ENCODE peak calls at places on chromosomes 4 and X, in four cellular contexts. H is tibial nerve, Z is OCI-LY7, B is A673. L is an unnamed sample.

GRCh38 chr4:170214101-170214500 is 124.3 kb upstream of the AADAT start:
- DNase-seq in H (no peak), Z (no peak), B (no peak), L (no peak)

GRCh38 chr4:145921231-145921630 is 17.4 kb downstream of the ZNF827 start:
- DNase-seq in H (no peak), Z (no peak), B (peak; percentile 44), L (no peak)

GRCh38 chrX:105463483-105463882 is 243.0 kb upstream of the TEX13A start:
- DNase-seq in H (no peak), Z (no peak), B (no peak), L (no peak)

GRCh38 chr4:44493924-44494323 is 45.3 kb upstream of the KCTD8 start:
- DNase-seq in H (no peak), Z (peak; percentile 16), B (peak; percentile 19), L (no peak)

GRCh38 chr4:5865896-5866599 is 26.8 kb downstream of the CRMP1 start:
- DNase-seq in H (no peak), Z (no peak), B (no peak), L (no peak)

GRCh38 chrX:48883729-48884128 is 13.8 kb downstream of the TIMM17B start:
- DNase-seq in H (no peak), Z (no peak), B (no peak), L (no peak)

GRCh38 chrX:40543661-40544328 is 37.0 kb upstream of the ATP6AP2 start:
- DNase-seq in H (peak; percentile 41), Z (peak; percentile 48), B (peak; percentile 81), L (no peak)

GRCh38 chr4:164789047-164789446 is 35.1 kb downstream of the SMIM31 start:
- DNase-seq in H (no peak), Z (no peak), B (no peak), L (no peak)

GRCh38 chrX:65894138-65894537 is 145.7 kb downstream of the VSIG4 start:
- DNase-seq in H (no peak), Z (no peak), B (no peak), L (no peak)

GRCh38 chr4:41102360-41103092 is 111.8 kb downstream of the APBB2 start:
- DNase-seq in H (no peak), Z (peak; percentile 64), B (no peak), L (no peak)

GRCh38 chrX:143296521-143296920 is 220.8 kb downstream of the SPANXN3 start:
- DNase-seq in H (no peak), Z (no peak), B (no peak), L (no peak)

GRCh38 chr4:8886625-8887406 is 15.2 kb upstream of the HMX1 start:
- DNase-seq in H (no peak), Z (no peak), B (no peak), L (no peak)
- TF ChIP-seq CTCF in H (no peak), Z (peak; percentile 71), B (peak; percentile 51), L (no peak)

GRCh38 chrX:31993635-31994034 is 921.8 kb upstream of the FTHL17 start:
- DNase-seq in H (no peak), Z (no peak), B (no peak), L (no peak)

GRCh38 chrX:31988975-31989374 is 917.1 kb upstream of the FTHL17 start:
- DNase-seq in H (no peak), Z (no peak), B (no peak), L (no peak)
- TF ChIP-seq CTCF in H (no peak), Z (no peak), B (peak; percentile 33), L (no peak)

DNA sequence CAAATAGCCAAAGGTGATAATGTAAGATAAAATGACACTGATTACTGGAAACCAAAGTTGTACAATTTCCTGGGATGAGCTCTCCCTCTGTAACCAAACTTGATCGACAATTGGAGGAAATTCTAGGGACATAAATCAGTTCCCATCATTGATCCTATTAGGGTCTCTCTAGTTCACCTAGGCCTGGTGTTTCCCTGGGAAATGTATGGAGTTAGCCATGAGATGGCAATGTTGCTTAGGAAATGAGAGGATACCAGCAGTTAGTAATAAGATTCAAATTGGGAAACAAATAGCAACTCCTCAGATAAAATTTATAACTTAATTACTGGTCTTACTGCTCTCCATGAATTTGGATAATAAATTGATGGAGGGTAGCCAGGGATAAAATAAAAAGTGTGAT is 52.2 kb downstream of the SPATA18 start:
- DNase-seq in H (no peak), Z (no peak), B (peak; percentile 57), L (no peak)
- TF ChIP-seq CTCF in H (peak; percentile 6), Z (peak; percentile 10), B (peak; percentile 56), L (peak; percentile 4)

DNA sequence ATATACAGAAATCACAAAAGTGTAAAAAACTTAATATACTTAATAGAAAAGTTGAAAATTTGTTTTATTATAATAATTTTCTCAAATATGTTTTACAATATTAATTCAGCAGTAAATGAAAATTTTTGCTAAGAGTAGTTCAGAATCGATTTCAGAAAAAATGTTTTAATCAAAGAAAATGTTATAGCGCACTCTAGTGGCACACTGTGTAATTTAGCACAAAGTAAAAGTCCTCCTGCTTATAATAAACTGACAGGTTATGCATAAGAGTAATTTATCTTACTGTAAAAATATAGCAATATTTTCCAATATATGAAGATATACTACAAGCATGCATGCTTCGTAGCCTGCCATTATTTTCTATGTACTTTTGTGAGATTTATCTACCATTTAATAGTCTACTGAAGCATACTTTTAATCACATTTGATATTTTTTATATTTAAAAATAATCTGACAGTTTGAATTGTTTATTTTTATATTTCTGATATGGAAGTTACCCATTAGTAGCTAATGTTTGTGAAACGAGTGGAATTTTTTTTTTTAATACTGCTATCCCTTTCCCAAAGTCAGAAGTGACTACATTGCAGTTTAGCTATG is 217.9 kb upstream of the KLHL4 start:
- DNase-seq in H (no peak), Z (peak; percentile 16), B (peak; percentile 24), L (no peak)
- TF ChIP-seq CTCF in H (peak; percentile 55), Z (peak; percentile 75), B (peak; percentile 67), L (no peak)

GRCh38 chr4:119559044-119559647 is 69.5 kb downstream of the PDE5A start:
- DNase-seq in H (no peak), Z (peak; percentile 41), B (peak; percentile 60), L (no peak)
- TF ChIP-seq CTCF in H (peak; percentile 43), Z (peak; percentile 81), B (peak; percentile 61), L (peak; percentile 56)

DNA sequence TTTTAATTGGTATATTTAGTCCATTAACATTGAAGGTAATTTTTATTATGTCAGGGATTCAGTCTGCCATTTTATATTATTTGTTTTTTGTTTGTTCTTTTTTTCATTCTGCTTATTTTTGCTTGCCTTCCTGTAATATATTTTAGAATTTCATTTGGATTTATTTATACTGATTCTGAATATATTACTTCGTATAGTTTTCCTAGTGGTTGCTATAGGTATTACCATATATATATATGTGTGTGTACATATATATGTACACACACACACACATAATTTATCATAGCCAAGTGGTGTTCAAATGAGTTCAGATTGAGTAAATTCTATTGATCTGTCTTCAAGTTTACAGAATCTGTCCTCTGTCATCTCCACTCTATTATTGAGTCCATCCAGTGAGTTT is 11.2 kb downstream of the CITED1 start:
- DNase-seq in H (no peak), Z (no peak), B (no peak), L (no peak)
- TF ChIP-seq CTCF in H (no peak), Z (no peak), B (peak; percentile 33), L (no peak)

DNA sequence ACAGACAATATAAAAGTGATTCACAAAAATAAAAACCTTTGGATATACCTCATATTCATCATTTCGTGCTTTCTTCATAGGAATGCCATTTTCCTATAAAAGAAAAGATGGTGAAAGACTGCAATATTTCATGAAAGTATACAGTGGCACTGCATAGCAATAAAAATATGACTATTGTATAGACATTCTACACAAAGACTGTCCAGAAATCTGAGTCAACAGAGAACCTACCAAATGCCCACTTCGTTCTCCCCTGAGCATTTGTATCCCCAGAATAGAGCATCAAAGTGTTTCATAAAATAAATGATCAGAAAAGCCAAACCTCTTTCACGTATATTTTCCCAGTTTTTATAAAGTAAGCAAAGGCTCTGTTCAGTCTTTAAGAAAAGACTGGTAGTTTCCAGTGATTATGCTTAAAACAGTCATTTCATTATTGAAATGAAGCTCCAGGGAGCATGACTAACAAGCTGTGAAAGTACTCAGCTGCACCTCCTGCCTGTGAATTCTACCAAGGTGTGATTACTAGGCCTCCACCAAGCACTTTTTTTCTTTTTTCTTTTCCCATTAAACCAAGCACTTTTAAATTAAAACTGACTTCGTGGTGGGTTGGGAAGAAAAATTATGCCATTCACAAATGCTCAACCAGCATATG is 20.2 kb downstream of the PPA2 start:
- DNase-seq in H (no peak), Z (no peak), B (no peak), L (no peak)
- TF ChIP-seq CTCF in H (no peak), Z (no peak), B (peak; percentile 13), L (no peak)

L was measured in tibial artery.